ENCODE peak calls at places on chromosome 12, in six cellular contexts. D, I, T, L, Z and K are unnamed samples.

GRCh38 chr12:109963743-109964429 is 32.3 kb downstream of the GIT2 start:
- DNase-seq in L (no peak), Z (peak; percentile 73), I (no peak), T (peak; percentile 77), D (no peak), K (peak; percentile 55)

GRCh38 chr12:100115291-100115690 is 27.4 kb downstream of the BLTP3B start:
- DNase-seq in D (no peak), T (no peak), I (no peak), Z (no peak), L (no peak), K (no peak)

GRCh38 chr12:60257063-60257462 is 661.2 kb downstream of the SLC16A7 start:
- DNase-seq in Z (peak; percentile 86), I (peak; percentile 4), L (peak; percentile 24), T (peak; percentile 85), D (no peak), K (peak; percentile 75)

GRCh38 chr12:72540811-72541210 is 268.6 kb downstream of the TRHDE start:
- DNase-seq in T (peak; percentile 81), Z (peak; percentile 45), I (no peak), D (no peak), L (no peak), K (no peak)

GRCh38 chr12:66236969-66237368 is 48.0 kb downstream of the IRAK3 start:
- DNase-seq in I (no peak), Z (no peak), T (no peak), D (no peak), L (no peak), K (no peak)

GRCh38 chr12:122845865-122846621 is 10.8 kb downstream of the HIP1R start:
- DNase-seq in D (no peak), T (no peak), L (no peak), Z (no peak), I (no peak), K (no peak)

GRCh38 chr12:56038022-56038665 is 3.6 kb upstream of the RPS26 start:
- DNase-seq in T (no peak), I (no peak), L (no peak), Z (no peak), D (no peak), K (no peak)

GRCh38 chr12:13348464-13348863 is 151.9 kb downstream of the EMP1 start:
- DNase-seq in I (no peak), Z (no peak), D (no peak), L (no peak), T (no peak), K (no peak)

GRCh38 chr12:6941786-6942185 is 1.8 kb upstream of the RNU7-1 start:
- DNase-seq in Z (no peak), T (no peak), I (no peak), L (no peak), D (no peak), K (no peak)

GRCh38 chr12:17588968-17589367 is 501.0 kb downstream of the RERGL start:
- DNase-seq in L (peak; percentile 4), D (peak; percentile 67), Z (no peak), T (no peak), I (peak; percentile 80), K (peak; percentile 1)

GRCh38 chr12:24562761-24563392 is 386.0 kb downstream of the BCAT1 start:
- DNase-seq in Z (peak; percentile 54), T (peak; percentile 45), L (no peak), I (peak; percentile 56), D (no peak), K (peak; percentile 77)

GRCh38 chr12:131782061-131782460 is 46.1 kb upstream of the MMP17 start:
- DNase-seq in I (no peak), D (no peak), Z (no peak), T (no peak), L (no peak), K (no peak)

GRCh38 chr12:93297032-93297431 is 80.7 kb upstream of the NUDT4 start:
- DNase-seq in L (no peak), D (no peak), I (no peak), T (no peak), Z (no peak), K (no peak)

GRCh38 chr12:52394836-52395405 is 9.5 kb upstream of the KRT84 start:
- DNase-seq in Z (no peak), D (no peak), I (no peak), T (no peak), L (no peak), K (no peak)

GRCh38 chr12:132765366-132765765 is 3.7 kb upstream of the ANKLE2 start:
- DNase-seq in Z (no peak), L (no peak), D (no peak), T (no peak), I (no peak), K (no peak)

GRCh38 chr12:105378821-105379400 is 48.4 kb downstream of the C12orf75 start:
- DNase-seq in D (no peak), L (no peak), I (no peak), T (no peak), Z (no peak), K (peak; percentile 13)

DNA sequence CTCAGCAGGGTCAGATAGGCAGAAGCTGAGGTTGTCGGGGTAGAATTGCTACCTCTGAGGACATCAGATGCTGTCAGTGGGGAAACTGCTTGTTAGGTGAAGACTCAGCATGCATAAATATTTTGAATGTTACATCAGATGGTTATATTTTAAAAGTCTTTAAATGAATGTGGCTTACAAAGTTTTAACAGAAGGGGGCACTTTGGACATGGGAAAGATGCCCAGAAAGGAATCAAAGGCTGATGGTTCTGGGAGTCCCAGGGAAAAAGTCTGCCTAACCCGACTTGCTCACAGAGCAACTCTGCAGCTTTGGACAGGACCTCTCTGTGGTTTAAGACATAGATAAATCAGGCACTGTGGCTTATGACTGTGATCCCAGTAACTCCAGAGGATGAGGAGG is 474.8 kb downstream of the ATP23 start:
- DNase-seq in L (no peak), T (peak; percentile 76), I (no peak), D (no peak), Z (peak; percentile 88), K (peak; percentile 76)
- H3K4me1 ChIP-seq in L (peaks cover 9% of the 10 kb centered on the region), T (peaks cover 29% of the 10 kb centered on the region), I (peaks cover 14% of the 10 kb centered on the region), D (no peaks in the 10 kb centered on the region), Z (peaks cover 12% of the 10 kb centered on the region), K (peaks cover 5% of the 10 kb centered on the region)

DNA sequence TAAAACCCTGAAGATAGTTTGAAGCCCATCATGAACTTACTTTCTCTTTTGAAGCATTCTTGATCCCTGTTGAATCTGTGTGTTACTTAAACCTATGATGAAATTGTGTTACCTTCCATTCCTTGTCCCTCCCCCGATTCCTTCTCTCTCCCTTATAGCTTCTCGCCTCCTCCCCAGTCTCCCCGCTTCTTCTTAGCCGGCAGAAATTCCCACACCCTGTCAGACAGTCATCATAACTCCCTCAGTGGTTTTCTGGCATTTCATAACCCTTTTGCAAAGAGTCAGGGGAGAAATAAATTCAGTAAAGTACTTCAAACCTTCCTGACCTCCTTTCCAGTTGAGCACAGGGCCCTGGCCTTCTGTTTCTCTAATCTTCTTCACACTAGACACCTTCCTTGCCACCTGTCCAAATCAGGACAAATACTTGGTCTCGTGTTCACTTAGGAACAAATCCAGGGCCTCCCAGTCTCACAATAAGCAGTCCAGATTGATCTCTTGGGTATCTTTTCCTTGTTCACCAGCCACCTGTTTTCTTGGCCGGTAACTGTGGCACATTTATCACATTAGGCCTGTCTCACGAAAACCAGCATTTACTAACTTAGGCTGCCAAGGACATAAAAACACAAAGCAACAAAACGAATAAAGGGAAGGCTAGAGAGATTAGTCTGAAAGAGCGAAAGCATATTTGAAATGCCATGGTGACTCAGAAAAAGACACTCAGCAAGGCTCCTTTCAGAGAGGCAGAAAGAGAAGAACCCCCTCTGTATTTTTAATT is 355.9 kb downstream of the TMTC2 start:
- DNase-seq in I (peak; percentile 18), L (no peak), T (peak; percentile 52), Z (no peak), D (no peak), K (no peak)
- H2AFZ ChIP-seq in I (no peak overlapping the region), L (no peak overlapping the region), T (no peak overlapping the region), Z (no peak overlapping the region), D (no peak overlapping the region), K (no peak overlapping the region)

DNA sequence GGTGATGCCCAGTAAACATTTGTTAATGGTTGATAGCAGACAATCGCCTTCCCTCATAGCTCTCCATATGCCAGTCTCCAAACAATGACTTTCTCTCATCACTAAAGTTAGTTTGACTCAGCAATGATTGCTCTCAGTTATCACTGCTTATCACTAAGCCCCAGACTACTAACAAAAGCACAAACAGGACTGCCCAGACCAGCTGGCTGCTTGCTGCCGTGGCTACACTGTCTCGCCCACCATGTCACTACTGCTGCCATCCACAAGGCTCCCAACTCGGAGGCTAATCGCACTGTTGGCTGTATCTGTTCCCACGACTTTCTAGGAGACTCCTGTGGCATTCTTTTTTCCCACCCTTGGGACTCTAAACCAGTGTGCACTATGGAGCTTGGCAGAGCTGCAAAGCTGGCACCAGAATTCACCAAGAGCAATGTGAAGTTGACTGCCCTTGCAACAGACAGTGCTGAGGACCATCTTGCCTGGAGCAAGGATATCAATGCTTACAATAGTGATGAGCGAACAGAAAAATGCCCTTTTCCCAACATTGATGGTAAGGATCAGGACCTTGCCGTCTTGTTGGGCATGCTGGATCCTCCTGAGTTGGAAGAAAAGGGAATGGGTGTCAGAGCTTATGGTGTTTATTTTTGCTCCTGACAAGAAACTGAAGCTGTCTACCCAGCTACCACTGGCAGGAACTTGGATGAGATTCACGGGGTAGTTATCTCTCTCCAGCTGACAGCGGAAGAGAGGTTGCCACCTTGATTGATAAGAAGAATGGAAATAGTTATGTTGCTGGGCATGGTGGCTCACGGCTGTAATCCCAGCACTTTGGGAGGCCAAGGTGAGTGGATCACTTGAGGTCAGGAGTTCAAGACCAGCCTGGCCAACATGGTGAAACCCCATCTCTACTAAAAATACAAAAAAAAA is 27.1 kb upstream of the NR2C1 start:
- DNase-seq in T (no peak), L (no peak), Z (no peak), D (no peak), I (no peak), K (no peak)
- H3K4me1 ChIP-seq in T (peaks cover 36% of the 10 kb centered on the region), L (peaks cover 81% of the 10 kb centered on the region), Z (peaks cover 11% of the 10 kb centered on the region), D (peaks cover 30% of the 10 kb centered on the region), I (no peaks in the 10 kb centered on the region), K (peaks cover 24% of the 10 kb centered on the region)

GRCh38 chr12:124683725-124684124 is 116.3 kb upstream of the NCOR2 start:
- DNase-seq in I (no peak), Z (no peak), D (no peak), L (no peak), T (no peak), K (no peak)

GRCh38 chr12:124684971-124685688 is 117.7 kb upstream of the NCOR2 start:
- DNase-seq in D (no peak), T (peak; percentile 83), I (no peak), Z (peak; percentile 69), L (no peak), K (peak; percentile 83)

GRCh38 chr12:124685689-124685993 is 118.2 kb upstream of the NCOR2 start:
- DNase-seq in T (no peak), L (no peak), I (no peak), Z (no peak), D (no peak), K (no peak)

GRCh38 chr12:124683330-124683662 is 115.9 kb upstream of the NCOR2 start:
- DNase-seq in T (no peak), L (no peak), I (peak; percentile 53), D (no peak), Z (peak; percentile 18), K (no peak)

GRCh38 chr12:124684496-124684895 is 117.1 kb upstream of the NCOR2 start:
- DNase-seq in D (no peak), I (no peak), T (no peak), Z (peak; percentile 11), L (no peak), K (peak; percentile 59)
- H2AFZ ChIP-seq in D (no peak overlapping the region), I (no peak overlapping the region), T (peak overlapping the region; percentile 15), Z (peak overlapping the region; percentile 88), L (peak overlapping the region; percentile 50), K (no peak overlapping the region)

DNA sequence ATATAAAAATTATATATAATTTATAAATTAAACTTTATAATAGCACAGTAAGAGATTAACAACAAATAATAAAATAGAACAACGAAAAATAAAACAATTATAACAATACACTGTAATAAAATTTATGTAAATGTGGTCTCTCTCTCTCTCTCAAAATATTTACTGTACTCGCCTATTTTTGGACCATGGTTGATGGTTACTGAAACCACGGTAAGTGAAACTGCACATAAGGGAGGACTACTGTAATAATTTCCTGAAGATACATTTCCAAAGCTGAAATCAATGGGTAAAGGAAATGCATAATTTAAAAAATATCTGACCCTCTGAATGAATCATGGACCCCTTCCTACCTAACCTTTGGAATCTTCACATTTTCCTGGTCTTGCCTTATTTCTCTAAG is 48.9 kb downstream of the NTN4 start:
- DNase-seq in L (no peak), D (no peak), T (no peak), I (no peak), Z (no peak), K (no peak)
- H3K4me1 ChIP-seq in L (no peaks in the 10 kb centered on the region), D (peaks cover 8% of the 10 kb centered on the region), T (no peaks in the 10 kb centered on the region), I (no peaks in the 10 kb centered on the region), Z (peaks cover 1% of the 10 kb centered on the region), K (no peaks in the 10 kb centered on the region)